ENCODE peak calls at places on chromosomes 11 and 22, in nine cellular contexts. L, B, R, A, V, S, Y, Q and K are unnamed samples.

GRCh38 chr11:78351193-78351592 is 66.4 kb downstream of the GAB2 start:
- DNase-seq in L (peak; percentile 55), B (no peak), R (no peak), A (no peak), V (no peak), S (no peak), Y (no peak), Q (peak; percentile 22), K (no peak)

GRCh38 chr11:107916671-107917241 is 11.5 kb upstream of the RAB39A start:
- DNase-seq in L (peak; percentile 50), B (no peak), R (peak; percentile 19), A (peak; percentile 13), V (no peak), S (no peak), Y (no peak), Q (peak; percentile 73), K (peak; percentile 60)

GRCh38 chr22:44085743-44086741 is 61.9 kb downstream of the PARVB start:
- DNase-seq in L (no peak), B (peak; percentile 57), R (peak; percentile 37), A (peak; percentile 63), V (peak; percentile 31), S (no peak), Y (peak; percentile 75), Q (peak; percentile 77), K (peak; percentile 79)

GRCh38 chr22:37179622-37180420 is 8.2 kb downstream of the C1QTNF6 start:
- DNase-seq in L (no peak), B (no peak), R (no peak), A (no peak), V (no peak), S (no peak), Y (no peak), Q (no peak), K (no peak)

GRCh38 chr22:26709617-26710390 is 52.4 kb downstream of the MIAT start:
- DNase-seq in L (no peak), B (no peak), R (peak; percentile 67), A (peak; percentile 53), V (no peak), S (no peak), Y (no peak), Q (no peak), K (no peak)

GRCh38 chr22:33274214-33274828 is 216.1 kb upstream of the SYN3 start:
- DNase-seq in L (peak; percentile 5), B (no peak), R (no peak), A (peak; percentile 12), V (no peak), S (no peak), Y (no peak), Q (peak; percentile 91), K (peak; percentile 31)

GRCh38 chr22:49627217-49628181 is 200.2 kb downstream of the BRD1 start:
- DNase-seq in L (no peak), B (no peak), R (no peak), A (no peak), V (no peak), S (no peak), Y (no peak), Q (no peak), K (no peak)

GRCh38 chr11:46006418-46007070 is 84.1 kb downstream of the LARGE2 start:
- DNase-seq in L (peak; percentile 66), B (peak; percentile 73), R (peak; percentile 69), A (peak; percentile 84), V (peak; percentile 58), S (no peak), Y (peak; percentile 35), Q (peak; percentile 93), K (peak; percentile 83)

GRCh38 chr11:118609380-118610219 is 2.2 kb downstream of the PHLDB1 start:
- DNase-seq in L (no peak), B (no peak), R (peak; percentile 38), A (peak; percentile 55), V (no peak), S (no peak), Y (peak; percentile 24), Q (peak; percentile 57), K (peak; percentile 49)

GRCh38 chr22:36629320-36629719 is 74.2 kb downstream of the CACNG2 start:
- DNase-seq in L (no peak), B (no peak), R (no peak), A (no peak), V (no peak), S (no peak), Y (no peak), Q (no peak), K (no peak)

GRCh38 chr11:62132689-62133293 is 9.0 kb downstream of the INCENP start:
- DNase-seq in L (no peak), B (no peak), R (no peak), A (no peak), V (no peak), S (no peak), Y (no peak), Q (no peak), K (peak; percentile 56)

GRCh38 chr11:100929377-100929776 is 200.2 kb downstream of the PGR start:
- DNase-seq in L (no peak), B (no peak), R (peak; percentile 63), A (peak; percentile 42), V (peak; percentile 32), S (no peak), Y (no peak), Q (no peak), K (no peak)

GRCh38 chr11:6402561-6402981 is 12.3 kb downstream of the SMPD1 start:
- DNase-seq in L (no peak), B (no peak), R (no peak), A (no peak), V (no peak), S (peak; percentile 45), Y (no peak), Q (no peak), K (no peak)

GRCh38 chr11:126594921-126595367 is 239.5 kb downstream of the ST3GAL4 start:
- DNase-seq in L (no peak), B (no peak), R (no peak), A (no peak), V (no peak), S (no peak), Y (no peak), Q (no peak), K (no peak)

GRCh38 chr11:69375316-69376154 is 81.6 kb downstream of the MYEOV start:
- DNase-seq in L (no peak), B (no peak), R (no peak), A (no peak), V (no peak), S (no peak), Y (no peak), Q (no peak), K (no peak)

GRCh38 chr22:24542641-24543040 is 12.3 kb downstream of the GUCD1 start:
- DNase-seq in L (no peak), B (no peak), R (no peak), A (no peak), V (no peak), S (no peak), Y (peak; percentile 81), Q (no peak), K (no peak)